ENCODE peak calls at places on chromosomes 16 and 17, in five cellular contexts. T is choroid plexus epithelial cell, D is sciatic nerve, B is Peyer's patch, W is NCI-H345. J is an unnamed sample.

GRCh38 chr16:63690961-63691360 is 1430.9 kb downstream of the CDH11 start:
- DNase-seq in T (no peak), W (no peak), B (no peak), D (no peak), J (no peak)

GRCh38 chr17:6231465-6231864 is 161.3 kb downstream of the WSCD1 start:
- DNase-seq in D (no peak), T (no peak), B (no peak), W (no peak), J (no peak)

GRCh38 chr16:62067182-62067581 is 30.9 kb upstream of the CDH8 start:
- DNase-seq in B (no peak), D (no peak), W (no peak), T (no peak), J (peak)

GRCh38 chr16:11410382-11411058 is 65.3 kb downstream of the RMI2 start:
- DNase-seq in D (no peak), T (no peak), B (no peak), W (peak), J (no peak)

GRCh38 chr17:5254903-5255521 is 20.4 kb upstream of the SCIMP start:
- DNase-seq in B (peak), T (no peak), D (no peak), W (no peak), J (no peak)

GRCh38 chr16:71410146-71410545 is 31.7 kb downstream of the TLE7 start:
- DNase-seq in W (no peak), T (no peak), D (no peak), B (no peak), J (no peak)

GRCh38 chr17:1783834-1784611 is 22.2 kb downstream of the SERPINF1 start:
- DNase-seq in T (peak), D (peak), B (peak), W (no peak), J (no peak)

GRCh38 chr16:73605309-73605708 is 557.4 kb upstream of the ZFHX3 start:
- DNase-seq in W (no peak), T (no peak), D (no peak), B (no peak), J (no peak)

GRCh38 chr16:49876716-49877129 is 20.8 kb upstream of the ZNF423 start:
- DNase-seq in T (peak), D (peak), W (no peak), B (no peak), J (no peak)

GRCh38 chr16:2853531-2854073 is 4.4 kb downstream of the PRSS22 start:
- DNase-seq in D (no peak), W (no peak), B (no peak), T (no peak), J (no peak)

GRCh38 chr16:81752225-81752875 is 26.7 kb upstream of the PLCG2 start:
- DNase-seq in D (peak), W (no peak), T (peak), B (peak), J (no peak)

GRCh38 chr17:35892091-35892637 is 12.0 kb upstream of the CCL5 start:
- DNase-seq in W (no peak), B (no peak), D (no peak), T (peak), J (no peak)

GRCh38 chr16:66516172-66516807 is 33.6 kb downstream of the TK2 start:
- DNase-seq in D (no peak), T (no peak), W (no peak), B (peak), J (no peak)

GRCh38 chr16:83579431-83579830 is 228.3 kb upstream of the HSBP1 start:
- DNase-seq in W (no peak), T (no peak), B (no peak), D (no peak), J (no peak)

GRCh38 chr16:30054451-30054850 is 11.1 kb upstream of the ALDOA start:
- DNase-seq in D (no peak), T (no peak), B (no peak), W (no peak), J (no peak)

GRCh38 chr17:45132569-45133463 is 501 bp upstream of the PLCD3 start:
- DNase-seq in T (peak), W (peak), D (peak), B (peak), J (peak)

GRCh38 chr17:18951941-18952842 is at the start of gene SLC5A10:
- DNase-seq in D (no peak), T (no peak), B (no peak), W (no peak), J (no peak)

GRCh38 chr17:5118219-5118618 is 2.4 kb downstream of the USP6 start:
- DNase-seq in D (peak), B (no peak), W (no peak), T (no peak), J (no peak)

GRCh38 chr17:42953669-42954068 is 10.6 kb downstream of the AARSD1 start:
- DNase-seq in W (no peak), T (peak), D (no peak), B (no peak), J (no peak)

GRCh38 chr17:44188757-44189403 is 2.1 kb downstream of the TMUB2 start:
- DNase-seq in D (no peak), B (no peak), T (no peak), W (no peak), J (no peak)

GRCh38 chr16:46932802-46933201 is 40.7 kb downstream of the DNAJA2 start:
- DNase-seq in T (no peak), W (no peak), B (peak), D (no peak), J (no peak)

GRCh38 chr16:2755158-2755557 is 2.7 kb downstream of the SRRM2 start:
- DNase-seq in B (no peak), T (no peak), W (no peak), D (no peak), J (no peak)

GRCh38 chr16:30509081-30509480 is 17.3 kb downstream of the ZNF768 start:
- DNase-seq in T (no peak), D (no peak), W (no peak), B (no peak), J (no peak)

GRCh38 chr17:1627987-1628855 is at the start of gene SLC43A2:
- DNase-seq in W (peak), T (peak), B (peak), D (peak), J (peak)

GRCh38 chr17:66522591-66523272 is 220.3 kb downstream of the PRKCA start:
- DNase-seq in D (no peak), B (no peak), T (no peak), W (no peak), J (no peak)

GRCh38 chr17:42849451-42850157 is 1.4 kb upstream of the AOC3 start:
- DNase-seq in T (no peak), W (no peak), B (no peak), D (peak), J (no peak)

GRCh38 chr17:15981208-15981607 is 18.3 kb downstream of the ZSWIM7 start:
- DNase-seq in D (no peak), T (no peak), W (no peak), B (no peak), J (no peak)

GRCh38 chr16:88543230-88543813 is 26.9 kb upstream of the ZC3H18 start:
- DNase-seq in D (no peak), T (no peak), B (no peak), W (no peak), J (no peak)

J was measured in NCI-H774.